ENCODE peak calls at places on chromosomes 3 and 15, in five cellular contexts. C is spleen, G is AG04450, W is PC-9, Q is cardiac fibroblast. F is an unnamed sample.

GRCh38 chr15:39511915-39512260 is 69.0 kb upstream of the THBS1 start:
- DNase-seq in G (peak), C (no peak), Q (peak), W (no peak), F (peak)

GRCh38 chr3:12691733-12692132 is 27.8 kb upstream of the RAF1 start:
- DNase-seq in G (no peak), Q (no peak), W (no peak), C (no peak), F (no peak)

GRCh38 chr15:47374222-47374621 is 343.1 kb upstream of the SEMA6D start:
- DNase-seq in C (no peak), G (no peak), Q (peak), W (no peak), F (no peak)

GRCh38 chr15:33675246-33675645 is 293.1 kb upstream of the CHRM5 start:
- DNase-seq in W (no peak), G (no peak), C (no peak), Q (peak), F (no peak)

GRCh38 chr3:81985996-81986723 is 224.7 kb upstream of the GBE1 start:
- DNase-seq in G (no peak), Q (no peak), W (no peak), C (no peak), F (no peak)

GRCh38 chr15:78051622-78052405 is 25.7 kb downstream of the TBC1D2B start:
- DNase-seq in W (no peak), G (no peak), Q (peak), C (no peak), F (no peak)

GRCh38 chr15:89416339-89417183 is 79.8 kb downstream of the RHCG start:
- DNase-seq in Q (peak), G (no peak), C (peak), W (peak), F (peak)

GRCh38 chr15:53658827-53659226 is 100.6 kb downstream of the WDR72 start:
- DNase-seq in W (no peak), C (no peak), G (no peak), Q (no peak), F (no peak)

GRCh38 chr3:158160958-158161357 is 51.1 kb downstream of the RSRC1 start:
- DNase-seq in W (peak), G (peak), Q (peak), C (no peak), F (no peak)

GRCh38 chr3:17235311-17235710 is 350.6 kb downstream of the PLCL2 start:
- DNase-seq in C (no peak), W (no peak), G (no peak), Q (no peak), F (no peak)

GRCh38 chr3:192629429-192629828 is 97.9 kb downstream of the FGF12 start:
- DNase-seq in Q (no peak), C (no peak), W (no peak), G (no peak), F (no peak)

DNA sequence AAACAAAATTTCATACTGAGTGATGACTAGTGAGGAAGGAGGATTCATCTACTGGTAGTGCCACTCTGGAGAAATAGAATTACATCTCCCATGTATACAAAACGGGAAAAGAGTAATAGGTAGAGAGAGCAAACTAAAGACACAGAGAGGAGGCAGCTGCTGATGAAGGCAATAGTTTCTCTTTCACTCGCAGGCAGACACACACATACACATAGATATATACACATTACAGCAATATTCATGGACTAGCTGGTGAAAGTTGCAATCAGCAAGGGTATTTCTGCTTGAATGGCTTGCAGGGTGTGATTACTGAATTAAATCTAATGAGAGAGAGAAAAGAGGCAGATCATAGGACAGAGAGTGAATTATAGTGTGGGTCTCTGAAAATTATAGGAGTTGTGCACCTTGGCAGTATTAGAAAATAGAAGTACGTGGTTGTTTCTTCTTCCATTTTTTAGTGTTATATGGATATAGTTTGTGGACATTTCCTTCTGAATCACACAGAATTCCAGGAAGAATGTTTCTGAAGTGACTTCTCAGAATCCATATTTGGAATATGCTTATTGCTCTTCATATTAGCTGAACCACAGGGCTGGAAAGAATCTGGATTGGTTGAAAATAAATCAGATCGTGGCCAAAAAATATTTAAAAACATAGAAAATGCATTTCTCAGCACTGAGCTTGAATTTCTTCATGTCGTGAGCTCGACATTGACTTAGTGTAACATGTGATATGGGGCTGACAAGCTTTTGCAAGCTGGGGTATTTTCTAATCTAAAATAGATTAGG is 991.2 kb downstream of the TUSC7 start:
- DNase-seq in C (no peak), W (no peak), Q (no peak), G (no peak), F (no peak)
- H3K4me3 ChIP-seq in C (no peak), W (no peak), Q (no peak), G (peak), F (no peak)

GRCh38 chr3:189502676-189503257 is 128.4 kb upstream of the TP63 start:
- DNase-seq in C (no peak), Q (no peak), W (no peak), G (no peak), F (no peak)
- H3K4me3 ChIP-seq in C (no peak), Q (no peak), W (no peak), G (no peak), F (no peak)

DNA sequence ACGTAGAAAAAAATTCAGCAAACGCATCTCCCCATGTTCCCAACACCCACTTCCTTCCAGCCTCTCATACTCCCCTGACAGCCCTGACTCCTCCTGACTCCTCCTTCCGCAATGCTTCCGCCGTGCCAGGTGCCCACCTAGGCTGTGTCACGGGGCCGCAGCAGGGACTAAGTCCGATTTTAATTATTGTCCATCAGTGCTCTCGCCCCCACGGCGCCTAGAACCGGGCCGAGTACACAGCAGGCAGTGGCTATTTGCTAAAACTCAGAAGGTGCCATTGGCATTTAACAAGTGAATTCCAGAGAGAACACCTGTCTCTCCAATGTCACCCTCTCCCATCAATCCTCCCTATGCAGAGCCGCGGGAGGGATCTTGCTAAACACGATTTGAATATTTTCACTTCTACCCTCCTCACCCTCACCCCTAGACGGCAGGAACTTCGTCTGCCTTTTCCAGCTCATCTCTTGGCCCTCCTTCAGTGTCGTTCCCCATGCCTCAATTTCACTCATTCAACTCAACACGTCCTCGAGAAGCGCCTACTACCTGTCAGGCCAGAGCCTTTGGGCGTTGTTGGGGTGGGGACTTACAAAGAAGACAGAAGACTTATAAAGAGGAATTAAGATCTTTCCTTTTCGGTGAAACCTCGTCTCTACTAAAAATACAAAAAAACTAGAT is 11.5 kb upstream of the SHF start:
- DNase-seq in W (peak), G (no peak), C (no peak), Q (peak), F (peak)
- H3K4me3 ChIP-seq in W (peak), G (peak), C (peak), Q (peak), F (peak)

GRCh38 chr15:74400915-74401757 is 32.6 kb downstream of the SEMA7A start:
- DNase-seq in Q (no peak), G (no peak), C (no peak), W (peak), F (no peak)
- H3K4me3 ChIP-seq in Q (no peak), G (no peak), C (no peak), W (peak), F (no peak)

GRCh38 chr3:11276901-11277300 is 4.7 kb downstream of the ATG7 start:
- DNase-seq in W (no peak), C (no peak), G (no peak), Q (peak), F (no peak)

GRCh38 chr3:11288021-11288491 is 15.9 kb downstream of the ATG7 start:
- DNase-seq in W (peak), G (no peak), Q (peak), C (no peak), F (no peak)

GRCh38 chr3:11283126-11283478 is 10.9 kb downstream of the ATG7 start:
- DNase-seq in Q (no peak), W (no peak), G (no peak), C (no peak), F (no peak)

GRCh38 chr3:11285471-11285870 is 13.3 kb downstream of the ATG7 start:
- DNase-seq in Q (no peak), G (no peak), C (no peak), W (no peak), F (no peak)

GRCh38 chr3:11282250-11283125 is 10.3 kb downstream of the ATG7 start:
- DNase-seq in G (no peak), Q (no peak), C (no peak), W (no peak), F (no peak)
- H3K4me3 ChIP-seq in G (no peak), Q (no peak), C (no peak), W (no peak), F (no peak)

DNA sequence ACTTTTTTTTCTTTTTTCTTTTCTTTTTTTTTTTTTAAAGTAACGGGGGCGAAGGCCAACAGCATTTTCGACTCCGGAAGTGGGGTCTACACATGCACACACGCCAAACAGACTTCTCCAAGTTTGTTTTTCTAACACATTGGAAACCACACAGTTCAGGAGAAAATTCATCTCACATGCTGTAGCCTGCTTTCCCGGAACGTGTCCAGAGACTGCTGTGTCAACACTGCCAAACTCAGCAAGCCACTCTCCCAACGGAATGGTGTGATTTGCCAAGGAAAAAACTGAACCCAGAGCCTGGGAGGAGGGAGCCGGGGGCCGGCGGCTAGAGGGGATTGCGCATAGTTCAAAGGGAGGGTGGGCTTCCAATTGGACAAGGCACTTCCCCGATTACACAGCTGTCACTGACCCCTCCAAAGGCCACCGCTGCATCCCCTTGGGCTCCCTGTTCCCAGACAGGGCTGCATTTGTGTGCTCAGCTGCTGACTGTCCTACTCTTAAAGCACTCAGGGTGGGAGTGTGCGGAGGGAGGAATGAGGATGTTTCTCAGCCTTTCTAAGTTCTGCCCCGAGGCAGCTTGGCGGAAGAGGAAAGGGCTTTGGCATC is 256.1 kb downstream of the ZNF621 start:
- DNase-seq in C (no peak), G (no peak), Q (peak), W (no peak), F (no peak)
- H3K4me3 ChIP-seq in C (no peak), G (no peak), Q (no peak), W (no peak), F (no peak)

DNA sequence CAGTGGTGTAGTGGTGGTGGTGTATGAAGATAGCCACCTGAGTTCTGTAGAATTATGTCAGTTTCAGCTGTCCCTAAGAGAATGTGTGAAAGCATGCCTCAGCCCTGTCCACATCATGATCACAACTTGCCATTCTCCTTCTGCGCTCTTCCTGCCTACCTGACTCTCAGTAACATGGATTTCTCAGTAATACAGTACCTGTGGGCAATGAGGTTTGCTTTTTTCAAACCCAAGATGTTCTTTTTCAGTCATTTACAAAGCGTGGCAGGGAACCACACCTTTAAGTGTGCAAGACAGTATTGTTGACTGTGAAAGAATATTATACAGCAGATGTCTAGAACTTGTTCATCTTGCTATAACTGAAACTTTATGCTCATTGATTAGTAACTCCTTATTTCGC is 38.9 kb downstream of the PSMD6 start:
- DNase-seq in W (no peak), C (no peak), Q (no peak), G (no peak), F (no peak)
- H3K4me3 ChIP-seq in W (no peak), C (no peak), Q (no peak), G (no peak), F (no peak)

DNA sequence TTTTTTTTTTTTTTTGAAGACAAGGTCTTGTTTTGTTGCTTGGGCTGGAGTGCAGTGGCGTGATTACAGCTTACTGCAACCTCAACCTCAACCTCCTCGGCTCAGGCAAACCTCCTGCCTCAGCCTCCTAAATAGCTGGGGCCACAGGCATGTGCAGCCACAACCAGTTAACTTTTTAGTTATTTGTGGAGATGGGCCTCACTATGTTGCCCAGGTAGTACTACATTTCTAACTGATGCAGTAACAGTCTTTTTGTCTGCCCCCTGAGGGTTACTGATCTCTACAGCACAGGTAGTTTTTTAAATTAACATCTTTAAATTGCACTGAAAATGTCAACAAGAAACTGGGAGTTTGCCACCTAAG is 3.4 kb upstream of the LMLN start:
- DNase-seq in C (no peak), G (no peak), W (peak), Q (no peak), F (no peak)
- H3K4me3 ChIP-seq in C (no peak), G (no peak), W (no peak), Q (no peak), F (no peak)